ENCODE peak calls at places on chromosomes 4 and X, in seven cellular contexts. One of them, this sample, is unnamed. For H3K4me1, the result is how much of the 10 kb centered on the place peaks cover.

GRCh38 chrX:41634284-41634683 is 54.5 kb upstream of the GPR34 start:
- DNase-seq in lower lobe of right lung: no peak
- DNase-seq in MM.1S: peak
- DNase-seq in aorta: no peak
- DNase-seq in hepatocyte: no peak
- DNase-seq in SJSA1: no peak
- DNase-seq in IMR-90: peak
- DNase-seq in this sample: peak

GRCh38 chr4:89482248-89482647 is 174.6 kb upstream of the GPRIN3 start:
- DNase-seq in aorta: no peak
- DNase-seq in IMR-90: peak
- DNase-seq in lower lobe of right lung: no peak
- DNase-seq in hepatocyte: peak
- DNase-seq in SJSA1: no peak
- DNase-seq in MM.1S: peak
- DNase-seq in this sample: peak

GRCh38 chr4:184350964-184351363 is 123.4 kb downstream of the IRF2 start:
- DNase-seq in MM.1S: no peak
- DNase-seq in IMR-90: no peak
- DNase-seq in aorta: no peak
- DNase-seq in hepatocyte: no peak
- DNase-seq in SJSA1: no peak
- DNase-seq in lower lobe of right lung: no peak
- DNase-seq in this sample: no peak

GRCh38 chr4:78923459-78924312 is 15.6 kb downstream of the PAQR3 start:
- DNase-seq in aorta: no peak
- DNase-seq in hepatocyte: peak
- DNase-seq in SJSA1: no peak
- DNase-seq in MM.1S: no peak
- DNase-seq in IMR-90: no peak
- DNase-seq in lower lobe of right lung: no peak
- DNase-seq in this sample: no peak

GRCh38 chr4:98710831-98711230 is 52.4 kb upstream of the TSPAN5 start:
- DNase-seq in MM.1S: no peak
- DNase-seq in IMR-90: no peak
- DNase-seq in hepatocyte: no peak
- DNase-seq in SJSA1: no peak
- DNase-seq in aorta: no peak
- DNase-seq in lower lobe of right lung: no peak
- DNase-seq in this sample: no peak

GRCh38 chr4:114386637-114387233 is 211.9 kb upstream of the UGT8 start:
- DNase-seq in IMR-90: peak
- DNase-seq in SJSA1: peak
- DNase-seq in aorta: no peak
- DNase-seq in MM.1S: peak
- DNase-seq in lower lobe of right lung: no peak
- DNase-seq in hepatocyte: peak
- DNase-seq in this sample: peak

GRCh38 chr4:176291748-176292147 is 22.7 kb upstream of the ASB5 start:
- DNase-seq in IMR-90: no peak
- DNase-seq in lower lobe of right lung: no peak
- DNase-seq in hepatocyte: no peak
- DNase-seq in MM.1S: no peak
- DNase-seq in SJSA1: no peak
- DNase-seq in aorta: no peak
- DNase-seq in this sample: no peak

GRCh38 chr4:119479180-119479814 is 149.3 kb downstream of the PDE5A start:
- DNase-seq in IMR-90: no peak
- DNase-seq in lower lobe of right lung: no peak
- DNase-seq in MM.1S: no peak
- DNase-seq in aorta: no peak
- DNase-seq in hepatocyte: no peak
- DNase-seq in SJSA1: no peak
- DNase-seq in this sample: no peak

GRCh38 chr4:2260336-2261109 is 1.4 kb downstream of the MXD4 start:
- DNase-seq in MM.1S: no peak
- DNase-seq in aorta: peak
- DNase-seq in hepatocyte: no peak
- DNase-seq in SJSA1: no peak
- DNase-seq in lower lobe of right lung: peak
- DNase-seq in IMR-90: no peak
- DNase-seq in this sample: no peak

GRCh38 chr4:33425916-33426315 is 2705.7 kb downstream of the PCDH7 start:
- DNase-seq in hepatocyte: no peak
- DNase-seq in lower lobe of right lung: no peak
- DNase-seq in IMR-90: no peak
- DNase-seq in MM.1S: no peak
- DNase-seq in SJSA1: no peak
- DNase-seq in aorta: no peak
- DNase-seq in this sample: no peak

GRCh38 chr4:151428346-151428745 is 19.4 kb downstream of the FHIP1A start:
- DNase-seq in SJSA1: no peak
- DNase-seq in lower lobe of right lung: no peak
- DNase-seq in hepatocyte: no peak
- DNase-seq in IMR-90: no peak
- DNase-seq in aorta: no peak
- DNase-seq in MM.1S: no peak
- DNase-seq in this sample: no peak

GRCh38 chrX:25191403-25191802 is 175.6 kb upstream of the ARX start:
- DNase-seq in lower lobe of right lung: no peak
- DNase-seq in SJSA1: no peak
- DNase-seq in IMR-90: no peak
- DNase-seq in aorta: no peak
- DNase-seq in MM.1S: no peak
- DNase-seq in hepatocyte: no peak
- DNase-seq in this sample: no peak

GRCh38 chrX:38654302-38654701 is 93.0 kb downstream of the TSPAN7 start:
- DNase-seq in lower lobe of right lung: no peak
- DNase-seq in MM.1S: peak
- DNase-seq in hepatocyte: peak
- DNase-seq in IMR-90: peak
- DNase-seq in aorta: no peak
- DNase-seq in SJSA1: no peak
- DNase-seq in this sample: peak

GRCh38 chr4:47510506-47511143 is 25.6 kb downstream of the ATP10D start:
- DNase-seq in MM.1S: peak
- DNase-seq in IMR-90: peak
- DNase-seq in aorta: no peak
- DNase-seq in hepatocyte: no peak
- DNase-seq in SJSA1: peak
- DNase-seq in lower lobe of right lung: no peak
- DNase-seq in this sample: peak

GRCh38 chr4:25406081-25406692 is 29.1 kb downstream of the ANAPC4 start:
- DNase-seq in lower lobe of right lung: no peak
- DNase-seq in IMR-90: peak
- DNase-seq in MM.1S: no peak
- DNase-seq in hepatocyte: no peak
- DNase-seq in aorta: no peak
- DNase-seq in SJSA1: no peak
- DNase-seq in this sample: no peak

GRCh38 chr4:143364063-143364462 is 27.4 kb downstream of the GAB1 start:
- DNase-seq in SJSA1: no peak
- DNase-seq in IMR-90: no peak
- DNase-seq in aorta: no peak
- DNase-seq in MM.1S: no peak
- DNase-seq in hepatocyte: no peak
- DNase-seq in lower lobe of right lung: no peak
- DNase-seq in this sample: no peak

GRCh38 chrX:100609591-100609990 is 24.9 kb downstream of the TNMD start:
- DNase-seq in IMR-90: no peak
- DNase-seq in SJSA1: no peak
- DNase-seq in MM.1S: no peak
- DNase-seq in aorta: no peak
- DNase-seq in hepatocyte: no peak
- DNase-seq in lower lobe of right lung: no peak
- DNase-seq in this sample: no peak

GRCh38 chrX:20454117-20454516 is 187.4 kb upstream of the RPS6KA3 start:
- DNase-seq in IMR-90: peak
- DNase-seq in lower lobe of right lung: no peak
- DNase-seq in SJSA1: peak
- DNase-seq in aorta: no peak
- DNase-seq in hepatocyte: no peak
- DNase-seq in MM.1S: no peak
- DNase-seq in this sample: no peak

GRCh38 chr4:66045913-66046312 is 375.6 kb upstream of the EPHA5 start:
- DNase-seq in SJSA1: no peak
- DNase-seq in MM.1S: no peak
- DNase-seq in lower lobe of right lung: no peak
- DNase-seq in aorta: no peak
- DNase-seq in hepatocyte: no peak
- DNase-seq in IMR-90: no peak
- DNase-seq in this sample: no peak

GRCh38 chrX:147957291-147957690 is 23.8 kb upstream of the FMR1NB start:
- DNase-seq in IMR-90: no peak
- DNase-seq in SJSA1: no peak
- DNase-seq in aorta: no peak
- DNase-seq in lower lobe of right lung: no peak
- DNase-seq in hepatocyte: no peak
- DNase-seq in MM.1S: no peak
- DNase-seq in this sample: no peak

GRCh38 chr4:70704333-70705145 is 16.2 kb downstream of the UTP3 start:
- DNase-seq in SJSA1: peak
- DNase-seq in aorta: peak
- DNase-seq in MM.1S: peak
- DNase-seq in hepatocyte: peak
- DNase-seq in lower lobe of right lung: peak
- DNase-seq in IMR-90: peak
- DNase-seq in this sample: peak

GRCh38 chr4:31366041-31366440 is 645.9 kb downstream of the PCDH7 start:
- DNase-seq in lower lobe of right lung: no peak
- DNase-seq in SJSA1: no peak
- DNase-seq in aorta: no peak
- DNase-seq in IMR-90: peak
- DNase-seq in hepatocyte: no peak
- DNase-seq in MM.1S: no peak
- DNase-seq in this sample: no peak

GRCh38 chrX:52425710-52426245 is 57.0 kb downstream of the XAGE2 start:
- DNase-seq in MM.1S: no peak
- DNase-seq in hepatocyte: no peak
- DNase-seq in lower lobe of right lung: no peak
- DNase-seq in IMR-90: peak
- DNase-seq in SJSA1: peak
- DNase-seq in aorta: no peak
- DNase-seq in this sample: peak

GRCh38 chr4:87510747-87511146 is 18.4 kb downstream of the SPARCL1 start:
- DNase-seq in SJSA1: no peak
- DNase-seq in lower lobe of right lung: no peak
- DNase-seq in aorta: no peak
- DNase-seq in MM.1S: no peak
- DNase-seq in hepatocyte: no peak
- DNase-seq in IMR-90: no peak
- DNase-seq in this sample: no peak

GRCh38 chr4:87506974-87507701 is 22.0 kb downstream of the SPARCL1 start:
- DNase-seq in MM.1S: no peak
- DNase-seq in SJSA1: peak
- DNase-seq in IMR-90: peak
- DNase-seq in hepatocyte: no peak
- DNase-seq in lower lobe of right lung: no peak
- DNase-seq in aorta: no peak
- DNase-seq in this sample: peak

GRCh38 chr4:87512400-87512799 is 16.8 kb downstream of the SPARCL1 start:
- DNase-seq in MM.1S: no peak
- DNase-seq in hepatocyte: no peak
- DNase-seq in SJSA1: no peak
- DNase-seq in lower lobe of right lung: no peak
- DNase-seq in IMR-90: no peak
- DNase-seq in aorta: no peak
- DNase-seq in this sample: no peak

GRCh38 chr4:87516683-87517082 is 12.5 kb downstream of the SPARCL1 start:
- DNase-seq in IMR-90: no peak
- DNase-seq in aorta: no peak
- DNase-seq in MM.1S: no peak
- DNase-seq in SJSA1: no peak
- DNase-seq in lower lobe of right lung: no peak
- DNase-seq in hepatocyte: no peak
- DNase-seq in this sample: no peak

DNA sequence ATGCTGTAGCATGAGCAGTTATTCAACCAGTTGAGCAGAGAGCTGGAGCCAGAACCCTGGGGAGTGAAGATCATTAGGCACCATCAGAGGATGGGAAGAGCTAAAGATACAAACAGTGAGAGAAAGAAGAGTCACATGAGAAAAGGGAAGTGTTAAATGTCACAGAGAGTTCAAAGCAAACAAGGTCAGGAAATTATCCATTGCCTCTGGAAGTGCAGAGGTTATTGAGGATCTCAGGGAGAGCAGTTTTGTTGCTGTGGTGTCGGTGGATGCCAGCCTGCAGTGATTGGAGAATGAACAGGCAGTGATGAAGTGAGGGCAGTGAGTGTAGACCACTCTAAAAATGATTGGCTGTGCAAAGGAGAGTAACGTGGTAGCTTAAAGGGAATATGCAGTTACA is 17.7 kb downstream of the SPARCL1 start:
- DNase-seq in IMR-90: no peak
- DNase-seq in SJSA1: no peak
- DNase-seq in hepatocyte: no peak
- DNase-seq in aorta: no peak
- DNase-seq in MM.1S: no peak
- DNase-seq in lower lobe of right lung: no peak
- DNase-seq in this sample: no peak
- H3K4me1 ChIP-seq in IMR-90: under half
- H3K4me1 ChIP-seq in SJSA1: under half
- H3K4me1 ChIP-seq in hepatocyte: under half
- H3K4me1 ChIP-seq in aorta: under half
- H3K4me1 ChIP-seq in MM.1S: under half
- H3K4me1 ChIP-seq in lower lobe of right lung: under half
- H3K4me1 ChIP-seq in this sample: under half

DNA sequence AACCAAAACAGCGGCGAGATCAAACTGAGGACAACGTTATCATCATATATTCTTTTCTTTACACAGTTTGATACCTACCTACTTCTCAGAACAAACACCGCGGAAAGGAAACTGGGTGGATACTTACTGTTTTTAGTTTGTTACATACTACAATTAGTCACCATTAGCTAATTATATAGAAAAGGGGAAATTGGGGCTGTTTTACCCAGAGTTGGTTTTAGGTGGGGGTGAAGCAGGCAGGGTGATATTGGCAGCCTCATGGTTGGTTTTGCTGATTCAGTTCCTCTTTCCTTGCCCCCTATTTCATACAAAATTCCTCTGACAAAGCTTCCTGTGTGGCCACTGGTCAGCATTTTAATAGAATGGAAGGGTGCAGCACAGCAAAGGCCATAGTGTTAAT is 77.8 kb downstream of the SORBS2 start:
- DNase-seq in SJSA1: no peak
- DNase-seq in MM.1S: peak
- DNase-seq in IMR-90: no peak
- DNase-seq in lower lobe of right lung: no peak
- DNase-seq in aorta: no peak
- DNase-seq in hepatocyte: no peak
- DNase-seq in this sample: no peak
- H3K27ac ChIP-seq in SJSA1: no peak
- H3K27ac ChIP-seq in MM.1S: peak
- H3K27ac ChIP-seq in IMR-90: no peak
- H3K27ac ChIP-seq in lower lobe of right lung: no peak
- H3K27ac ChIP-seq in aorta: no peak
- H3K27ac ChIP-seq in hepatocyte: no peak
- H3K27ac ChIP-seq in this sample: peak

GRCh38 chr4:163548481-163549243 is 54.2 kb downstream of the TMA16 start:
- DNase-seq in aorta: no peak
- DNase-seq in hepatocyte: peak
- DNase-seq in SJSA1: peak
- DNase-seq in IMR-90: peak
- DNase-seq in lower lobe of right lung: no peak
- DNase-seq in MM.1S: peak
- DNase-seq in this sample: peak
- H3K4me1 ChIP-seq in aorta: under half
- H3K4me1 ChIP-seq in hepatocyte: under half
- H3K4me1 ChIP-seq in SJSA1: under half
- H3K4me1 ChIP-seq in IMR-90: under half
- H3K4me1 ChIP-seq in lower lobe of right lung: under half
- H3K4me1 ChIP-seq in MM.1S: under half
- H3K4me1 ChIP-seq in this sample: under half

GRCh38 chr4:60089546-60090273 is 1110.4 kb upstream of the ADGRL3 start:
- DNase-seq in hepatocyte: no peak
- DNase-seq in IMR-90: no peak
- DNase-seq in MM.1S: no peak
- DNase-seq in lower lobe of right lung: no peak
- DNase-seq in SJSA1: no peak
- DNase-seq in aorta: no peak
- DNase-seq in this sample: no peak
- H3K27ac ChIP-seq in hepatocyte: no peak
- H3K27ac ChIP-seq in IMR-90: no peak
- H3K27ac ChIP-seq in MM.1S: no peak
- H3K27ac ChIP-seq in lower lobe of right lung: no peak
- H3K27ac ChIP-seq in SJSA1: no peak
- H3K27ac ChIP-seq in aorta: no peak
- H3K27ac ChIP-seq in this sample: no peak